ENCODE peak calls at places on chromosomes 2 and 18, in ten cellular contexts. One of them, this sample, is unnamed.

GRCh38 chr2:223215136-223215535 is 163.1 kb downstream of the KCNE4 start:
- DNase-seq in stomach: no peak
- DNase-seq in upper lobe of left lung: no peak
- DNase-seq in H1: no peak
- DNase-seq in sigmoid colon: no peak
- DNase-seq in A549: no peak
- DNase-seq in tibial nerve: no peak
- DNase-seq in suprapubic skin: no peak
- DNase-seq in K562: no peak
- DNase-seq in ovary: no peak
- DNase-seq in this sample: no peak

GRCh38 chr2:218252509-218253247 is 8.1 kb upstream of the GPBAR1 start:
- DNase-seq in stomach: peak
- DNase-seq in upper lobe of left lung: no peak
- DNase-seq in H1: no peak
- DNase-seq in sigmoid colon: peak
- DNase-seq in A549: no peak
- DNase-seq in tibial nerve: no peak
- DNase-seq in suprapubic skin: no peak
- DNase-seq in K562: no peak
- DNase-seq in ovary: no peak
- DNase-seq in this sample: no peak

GRCh38 chr2:46331099-46331766 is 34.0 kb downstream of the EPAS1 start:
- DNase-seq in stomach: no peak
- DNase-seq in upper lobe of left lung: no peak
- DNase-seq in H1: no peak
- DNase-seq in sigmoid colon: no peak
- DNase-seq in A549: no peak
- DNase-seq in tibial nerve: no peak
- DNase-seq in suprapubic skin: no peak
- DNase-seq in K562: no peak
- DNase-seq in ovary: no peak
- DNase-seq in this sample: no peak

GRCh38 chr2:20156826-20157605 is 67.9 kb downstream of the SDC1 start:
- DNase-seq in stomach: no peak
- DNase-seq in upper lobe of left lung: no peak
- DNase-seq in H1: no peak
- DNase-seq in sigmoid colon: no peak
- DNase-seq in A549: no peak
- DNase-seq in tibial nerve: no peak
- DNase-seq in suprapubic skin: no peak
- DNase-seq in K562: no peak
- DNase-seq in ovary: no peak
- DNase-seq in this sample: peak

GRCh38 chr2:129396980-129397599 is 582.4 kb upstream of the RAB6C start:
- DNase-seq in stomach: no peak
- DNase-seq in upper lobe of left lung: no peak
- DNase-seq in H1: no peak
- DNase-seq in sigmoid colon: no peak
- DNase-seq in A549: peak
- DNase-seq in tibial nerve: no peak
- DNase-seq in suprapubic skin: no peak
- DNase-seq in K562: peak
- DNase-seq in ovary: no peak
- DNase-seq in this sample: no peak

GRCh38 chr2:20675701-20676352 is 8.9 kb downstream of the GDF7 start:
- DNase-seq in stomach: peak
- DNase-seq in upper lobe of left lung: no peak
- DNase-seq in H1: peak
- DNase-seq in sigmoid colon: no peak
- DNase-seq in A549: peak
- DNase-seq in tibial nerve: no peak
- DNase-seq in suprapubic skin: no peak
- DNase-seq in K562: no peak
- DNase-seq in ovary: no peak
- DNase-seq in this sample: peak

GRCh38 chr2:23803965-23804542 is 122.9 kb downstream of the ATAD2B start:
- DNase-seq in stomach: peak
- DNase-seq in upper lobe of left lung: no peak
- DNase-seq in H1: no peak
- DNase-seq in sigmoid colon: no peak
- DNase-seq in A549: peak
- DNase-seq in tibial nerve: no peak
- DNase-seq in suprapubic skin: no peak
- DNase-seq in K562: peak
- DNase-seq in ovary: peak
- DNase-seq in this sample: peak

GRCh38 chr2:60394467-60394866 is 159.0 kb downstream of the BCL11A start:
- DNase-seq in stomach: no peak
- DNase-seq in upper lobe of left lung: no peak
- DNase-seq in H1: no peak
- DNase-seq in sigmoid colon: no peak
- DNase-seq in A549: no peak
- DNase-seq in tibial nerve: no peak
- DNase-seq in suprapubic skin: no peak
- DNase-seq in K562: no peak
- DNase-seq in ovary: no peak
- DNase-seq in this sample: no peak

GRCh38 chr18:48996901-48997463 is 46.2 kb upstream of the SMAD7 start:
- DNase-seq in stomach: no peak
- DNase-seq in upper lobe of left lung: no peak
- DNase-seq in H1: no peak
- DNase-seq in sigmoid colon: no peak
- DNase-seq in A549: peak
- DNase-seq in tibial nerve: no peak
- DNase-seq in suprapubic skin: no peak
- DNase-seq in K562: no peak
- DNase-seq in ovary: no peak
- DNase-seq in this sample: no peak

GRCh38 chr2:102451968-102452367 is 21.1 kb upstream of the SLC9A4 start:
- DNase-seq in stomach: no peak
- DNase-seq in upper lobe of left lung: no peak
- DNase-seq in H1: no peak
- DNase-seq in sigmoid colon: no peak
- DNase-seq in A549: no peak
- DNase-seq in tibial nerve: no peak
- DNase-seq in suprapubic skin: no peak
- DNase-seq in K562: no peak
- DNase-seq in ovary: no peak
- DNase-seq in this sample: no peak

GRCh38 chr18:62250475-62250874 is 63.4 kb downstream of the RELCH start:
- DNase-seq in stomach: no peak
- DNase-seq in upper lobe of left lung: no peak
- DNase-seq in H1: no peak
- DNase-seq in sigmoid colon: no peak
- DNase-seq in A549: no peak
- DNase-seq in tibial nerve: no peak
- DNase-seq in suprapubic skin: no peak
- DNase-seq in K562: no peak
- DNase-seq in ovary: no peak
- DNase-seq in this sample: no peak

GRCh38 chr2:107681946-107682345 is 144.7 kb upstream of the RGPD4 start:
- DNase-seq in stomach: no peak
- DNase-seq in upper lobe of left lung: no peak
- DNase-seq in H1: no peak
- DNase-seq in sigmoid colon: no peak
- DNase-seq in A549: no peak
- DNase-seq in tibial nerve: no peak
- DNase-seq in suprapubic skin: no peak
- DNase-seq in K562: no peak
- DNase-seq in ovary: no peak
- DNase-seq in this sample: no peak

GRCh38 chr18:24991661-24992060 is 360.3 kb downstream of the ZNF521 start:
- DNase-seq in stomach: no peak
- DNase-seq in upper lobe of left lung: no peak
- DNase-seq in H1: no peak
- DNase-seq in sigmoid colon: no peak
- DNase-seq in A549: no peak
- DNase-seq in tibial nerve: no peak
- DNase-seq in suprapubic skin: no peak
- DNase-seq in K562: no peak
- DNase-seq in ovary: no peak
- DNase-seq in this sample: no peak

GRCh38 chr18:24991220-24991575 is 360.8 kb downstream of the ZNF521 start:
- DNase-seq in stomach: no peak
- DNase-seq in upper lobe of left lung: peak
- DNase-seq in H1: no peak
- DNase-seq in sigmoid colon: no peak
- DNase-seq in A549: no peak
- DNase-seq in tibial nerve: no peak
- DNase-seq in suprapubic skin: no peak
- DNase-seq in K562: no peak
- DNase-seq in ovary: no peak
- DNase-seq in this sample: no peak

GRCh38 chr18:24995738-24996137 is 356.2 kb downstream of the ZNF521 start:
- DNase-seq in stomach: no peak
- DNase-seq in upper lobe of left lung: no peak
- DNase-seq in H1: no peak
- DNase-seq in sigmoid colon: no peak
- DNase-seq in A549: no peak
- DNase-seq in tibial nerve: no peak
- DNase-seq in suprapubic skin: no peak
- DNase-seq in K562: no peak
- DNase-seq in ovary: no peak
- DNase-seq in this sample: no peak

GRCh38 chr18:24992491-24992890 is 359.5 kb downstream of the ZNF521 start:
- DNase-seq in stomach: no peak
- DNase-seq in upper lobe of left lung: no peak
- DNase-seq in H1: no peak
- DNase-seq in sigmoid colon: no peak
- DNase-seq in A549: no peak
- DNase-seq in tibial nerve: no peak
- DNase-seq in suprapubic skin: no peak
- DNase-seq in K562: no peak
- DNase-seq in ovary: no peak
- DNase-seq in this sample: no peak

DNA sequence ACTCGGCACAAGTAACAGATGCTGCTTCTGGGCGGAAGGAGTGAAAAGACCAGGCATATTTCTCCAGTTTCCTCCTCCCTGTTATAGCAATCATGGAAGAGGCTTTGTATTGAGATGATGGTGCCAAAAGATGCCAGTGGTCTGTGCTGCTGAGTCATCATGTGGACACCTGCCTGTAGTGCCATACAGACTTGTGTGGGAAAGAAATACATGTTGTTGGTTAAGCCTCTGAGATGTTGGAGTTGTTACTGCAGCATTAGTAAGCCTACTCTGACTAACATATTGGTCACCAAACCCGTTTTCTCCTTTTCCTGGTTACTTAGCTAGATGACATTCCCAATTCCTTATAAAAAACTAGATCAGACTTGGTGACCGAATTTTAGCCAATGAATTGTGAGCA is 356.9 kb downstream of the ZNF521 start:
- DNase-seq in stomach: no peak
- DNase-seq in upper lobe of left lung: no peak
- DNase-seq in H1: no peak
- DNase-seq in sigmoid colon: no peak
- DNase-seq in A549: no peak
- DNase-seq in tibial nerve: no peak
- DNase-seq in suprapubic skin: no peak
- DNase-seq in K562: no peak
- DNase-seq in ovary: no peak
- DNase-seq in this sample: no peak
- TF ChIP-seq EP300 in stomach: no peak
- TF ChIP-seq EP300 in upper lobe of left lung: no peak
- TF ChIP-seq EP300 in H1: no peak
- TF ChIP-seq EP300 in sigmoid colon: no peak
- TF ChIP-seq EP300 in A549: no peak
- TF ChIP-seq EP300 in tibial nerve: no peak
- TF ChIP-seq EP300 in suprapubic skin: no peak
- TF ChIP-seq EP300 in K562: no peak
- TF ChIP-seq EP300 in ovary: no peak
- TF ChIP-seq EP300 in this sample: no peak

DNA sequence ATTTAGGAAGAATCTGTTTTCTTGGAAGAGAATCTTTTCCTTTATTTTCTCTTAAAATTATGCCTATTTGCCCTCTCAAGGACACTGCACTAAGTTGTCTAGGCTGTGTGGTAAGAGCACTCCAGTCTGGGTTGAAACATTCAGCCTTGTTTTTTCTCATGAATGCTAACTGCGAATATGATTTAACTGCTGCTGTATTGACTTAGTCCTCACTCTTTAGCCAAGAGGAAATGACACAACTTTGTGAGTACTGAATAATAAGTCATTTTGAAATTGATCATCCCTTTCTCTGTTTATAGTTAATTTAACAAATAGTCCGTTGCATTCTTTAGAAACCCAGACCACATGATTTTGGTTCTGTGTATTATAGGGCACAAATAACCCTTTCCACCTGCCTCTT is 4.5 kb upstream of the RND3 start:
- DNase-seq in stomach: no peak
- DNase-seq in upper lobe of left lung: no peak
- DNase-seq in H1: no peak
- DNase-seq in sigmoid colon: no peak
- DNase-seq in A549: no peak
- DNase-seq in tibial nerve: no peak
- DNase-seq in suprapubic skin: no peak
- DNase-seq in K562: no peak
- DNase-seq in ovary: no peak
- DNase-seq in this sample: no peak
- TF ChIP-seq POLR2A in stomach: no peak
- TF ChIP-seq POLR2A in upper lobe of left lung: no peak
- TF ChIP-seq POLR2A in H1: no peak
- TF ChIP-seq POLR2A in sigmoid colon: no peak
- TF ChIP-seq POLR2A in A549: no peak
- TF ChIP-seq POLR2A in tibial nerve: no peak
- TF ChIP-seq POLR2A in suprapubic skin: no peak
- TF ChIP-seq POLR2A in K562: no peak
- TF ChIP-seq POLR2A in ovary: no peak
- TF ChIP-seq POLR2A in this sample: no peak

DNA sequence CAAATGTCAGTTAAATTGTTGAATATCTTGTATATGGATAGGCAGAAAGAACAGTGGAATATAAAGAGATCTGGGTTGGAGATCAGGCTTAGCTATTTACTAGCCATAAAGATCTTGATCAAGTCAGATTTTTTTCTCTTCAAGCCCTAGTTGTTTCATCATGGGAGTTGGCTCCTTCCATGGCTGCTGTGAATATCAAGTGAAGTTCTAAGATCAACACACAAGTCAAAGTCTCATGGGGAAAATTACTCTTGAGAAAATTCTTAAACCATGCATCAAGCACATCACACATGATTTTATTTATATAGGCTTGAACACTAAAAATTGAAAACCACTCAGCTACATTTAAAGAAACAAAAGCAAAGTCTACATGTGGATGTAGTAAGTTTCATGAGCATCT is 79.8 kb downstream of the C1D start:
- DNase-seq in stomach: no peak
- DNase-seq in upper lobe of left lung: no peak
- DNase-seq in H1: no peak
- DNase-seq in sigmoid colon: no peak
- DNase-seq in A549: no peak
- DNase-seq in tibial nerve: no peak
- DNase-seq in suprapubic skin: no peak
- DNase-seq in K562: no peak
- DNase-seq in ovary: no peak
- DNase-seq in this sample: no peak
- H3K4me3 ChIP-seq in stomach: no peak
- H3K4me3 ChIP-seq in upper lobe of left lung: no peak
- H3K4me3 ChIP-seq in H1: no peak
- H3K4me3 ChIP-seq in sigmoid colon: no peak
- H3K4me3 ChIP-seq in A549: no peak
- H3K4me3 ChIP-seq in tibial nerve: no peak
- H3K4me3 ChIP-seq in suprapubic skin: no peak
- H3K4me3 ChIP-seq in K562: no peak
- H3K4me3 ChIP-seq in ovary: no peak
- H3K4me3 ChIP-seq in this sample: no peak

GRCh38 chr2:160791884-160792283 is 298.3 kb upstream of the RBMS1 start:
- DNase-seq in stomach: no peak
- DNase-seq in upper lobe of left lung: no peak
- DNase-seq in H1: no peak
- DNase-seq in sigmoid colon: no peak
- DNase-seq in A549: no peak
- DNase-seq in tibial nerve: no peak
- DNase-seq in suprapubic skin: no peak
- DNase-seq in K562: no peak
- DNase-seq in ovary: no peak
- DNase-seq in this sample: no peak
- TF ChIP-seq EP300 in stomach: no peak
- TF ChIP-seq EP300 in upper lobe of left lung: no peak
- TF ChIP-seq EP300 in H1: no peak
- TF ChIP-seq EP300 in sigmoid colon: no peak
- TF ChIP-seq EP300 in A549: no peak
- TF ChIP-seq EP300 in tibial nerve: no peak
- TF ChIP-seq EP300 in suprapubic skin: no peak
- TF ChIP-seq EP300 in K562: no peak
- TF ChIP-seq EP300 in ovary: no peak
- TF ChIP-seq EP300 in this sample: no peak

This sample was measured in transverse colon.